ENCODE peak calls at places on chromosomes 7 and 10, in seven cellular contexts. G is BJ, O is mucosa of descending colon, Y is endothelial cell of umbilical vein, I is brain microvascular endothelial cell, L is hepatocyte, D is lower lobe of right lung. E is an unnamed sample.

GRCh38 chr10:101767600-101767945 is 8.3 kb downstream of the FGF8 start:
- DNase-seq in G (no peak), O (no peak), Y (no peak), I (no peak), L (no peak), D (no peak), E (no peak)

GRCh38 chr10:125699562-125700143 is 16.7 kb upstream of the TEX36 start:
- DNase-seq in G (no peak), O (no peak), Y (no peak), I (no peak), L (no peak), D (no peak), E (no peak)

GRCh38 chr10:29925771-29926345 is 133.5 kb downstream of the JCAD start:
- DNase-seq in G (no peak), O (no peak), Y (no peak), I (no peak), L (no peak), D (no peak), E (no peak)

GRCh38 chr10:70478191-70479160 is at the start of gene PALD1:
- DNase-seq in G (no peak), O (peak; percentile 62), Y (peak; percentile 46), I (no peak), L (peak; percentile 72), D (peak; percentile 78), E (peak; percentile 39)

GRCh38 chr7:114273218-114273617 is 141.4 kb upstream of the FOXP2 start:
- DNase-seq in G (no peak), O (no peak), Y (no peak), I (no peak), L (no peak), D (no peak), E (no peak)

GRCh38 chr7:96837583-96837982 is 127.9 kb upstream of the SEM1 start:
- DNase-seq in G (no peak), O (no peak), Y (no peak), I (no peak), L (no peak), D (no peak), E (no peak)

GRCh38 chr7:34313289-34313688 is 344.7 kb upstream of the NPSR1 start:
- DNase-seq in G (no peak), O (no peak), Y (no peak), I (peak; percentile 20), L (no peak), D (no peak), E (no peak)

GRCh38 chr7:31747553-31747952 is 60.5 kb downstream of the PPP1R17 start:
- DNase-seq in G (no peak), O (no peak), Y (no peak), I (no peak), L (peak; percentile 45), D (no peak), E (no peak)

GRCh38 chr7:156082048-156082447 is 269.8 kb upstream of the SHH start:
- DNase-seq in G (no peak), O (no peak), Y (no peak), I (no peak), L (no peak), D (no peak), E (no peak)

GRCh38 chr10:10326119-10326518 is 691.6 kb upstream of the CELF2 start:
- DNase-seq in G (no peak), O (no peak), Y (no peak), I (peak; percentile 27), L (no peak), D (no peak), E (peak; percentile 32)

GRCh38 chr7:1662101-1662500 is 8.0 kb upstream of the ELFN1 start:
- DNase-seq in G (no peak), O (peak; percentile 5), Y (no peak), I (no peak), L (no peak), D (peak; percentile 17), E (no peak)

GRCh38 chr10:104809288-104810090 is 168.4 kb downstream of the SORCS3 start:
- DNase-seq in G (no peak), O (no peak), Y (no peak), I (no peak), L (peak; percentile 26), D (no peak), E (peak; percentile 20)

GRCh38 chr7:131096267-131096927 is 231.3 kb upstream of the MKLN1 start:
- DNase-seq in G (no peak), O (no peak), Y (no peak), I (no peak), L (no peak), D (no peak), E (no peak)
- H3K36me3 ChIP-seq in G (peaks cover 7% of the 10 kb centered on the region), O (no peaks in the 10 kb centered on the region), Y (no peaks in the 10 kb centered on the region), I (peaks cover 7% of the 10 kb centered on the region), L (no peaks in the 10 kb centered on the region), D (peaks cover 47% of the 10 kb centered on the region), E (no peaks in the 10 kb centered on the region)

GRCh38 chr10:132746801-132747625 is 38.9 kb downstream of the NKX6-2 start:
- DNase-seq in G (no peak), O (no peak), Y (no peak), I (no peak), L (no peak), D (no peak), E (no peak)
- H3K4me3 ChIP-seq in G (no peak overlapping the region), O (no peak overlapping the region), Y (no peak overlapping the region), I (no peak overlapping the region), L (no peak overlapping the region), D (no peak overlapping the region), E (no peak overlapping the region)

GRCh38 chr7:149209518-149210269 is 14.3 kb downstream of the ZNF282 start:
- DNase-seq in G (no peak), O (peak; percentile 63), Y (peak; percentile 59), I (peak; percentile 90), L (peak; percentile 60), D (peak; percentile 46), E (peak; percentile 49)
- TF ChIP-seq CTCF in G (peak; percentile 61), O (no peak), Y (peak; percentile 82), I (peak; percentile 93), L (peak; percentile 49), D (peak; percentile 47), E (peak; percentile 77)

GRCh38 chr7:140358771-140359095 is 39.6 kb downstream of the SLC37A3 start:
- DNase-seq in G (no peak), O (no peak), Y (no peak), I (no peak), L (no peak), D (no peak), E (no peak)
- H3K36me3 ChIP-seq in G (peaks cover 2% of the 10 kb centered on the region), O (no peaks in the 10 kb centered on the region), Y (peaks cover 4% of the 10 kb centered on the region), I (peaks cover 22% of the 10 kb centered on the region), L (no peaks in the 10 kb centered on the region), D (peaks cover 43% of the 10 kb centered on the region), E (peaks cover 16% of the 10 kb centered on the region)

DNA sequence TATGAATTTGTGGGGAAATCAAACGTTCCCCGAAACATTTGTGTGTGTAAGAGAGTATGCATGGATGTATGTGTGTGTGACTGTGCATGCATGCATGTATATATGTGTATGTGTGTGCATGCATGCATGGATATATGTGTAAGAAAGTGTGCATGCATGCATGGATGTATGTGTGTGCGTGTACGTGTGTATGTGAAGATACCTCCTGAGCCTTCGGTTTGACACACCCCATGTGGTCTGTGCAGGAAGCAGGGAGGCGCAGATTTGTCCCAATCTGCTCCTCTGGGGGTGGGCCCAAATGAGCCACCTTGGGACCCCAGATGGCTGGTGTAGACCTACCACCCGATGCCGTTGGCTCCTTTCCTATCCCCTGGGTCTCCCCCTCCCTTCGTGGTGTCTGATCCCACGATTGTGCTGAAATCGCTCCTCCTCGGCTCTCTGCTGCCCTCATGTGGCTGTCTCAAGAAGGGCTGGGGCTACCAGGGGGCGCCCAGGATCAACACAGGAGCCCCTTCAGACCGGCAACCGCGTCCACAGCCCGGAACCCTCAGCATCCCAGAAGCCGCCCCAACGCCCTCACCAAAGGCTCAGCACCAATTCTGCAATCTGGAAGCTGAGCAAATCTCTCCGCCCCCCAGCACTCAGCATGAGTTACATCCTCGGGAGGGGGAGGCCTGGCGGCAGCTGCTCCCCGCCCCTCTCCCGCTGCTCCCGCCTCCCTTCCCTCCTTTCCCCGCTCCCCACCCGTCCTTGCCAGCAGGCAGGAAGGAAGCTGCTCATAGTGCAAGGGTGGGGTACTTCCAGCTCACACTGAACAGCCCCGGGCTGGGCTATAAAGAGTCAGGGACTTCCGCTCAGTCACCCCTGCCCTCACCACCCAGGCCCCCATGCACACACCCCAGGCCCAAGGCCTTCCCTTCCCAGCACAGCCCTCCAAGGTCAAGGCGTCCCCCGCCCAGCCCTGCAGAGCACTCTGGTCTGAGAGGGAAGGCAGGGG is 2.3 kb upstream of the NOS3 start:
- DNase-seq in G (no peak), O (peak; percentile 62), Y (peak; percentile 87), I (peak; percentile 34), L (peak; percentile 75), D (no peak), E (no peak)
- H3K4me3 ChIP-seq in G (no peak overlapping the region), O (no peak overlapping the region), Y (no peak overlapping the region), I (no peak overlapping the region), L (no peak overlapping the region), D (peak overlapping the region; percentile 17), E (no peak overlapping the region)